ENCODE peak calls at places on chromosomes 16 and 17, in ten cellular contexts. G is H1, I is colonic mucosa, X is mucosa of descending colon, B is A549, L is thoracic aorta, M is stomach, S is esophagus muscularis mucosa, Z is spleen, O is K562. K is an unnamed sample.
A peak's percentile ranks its signal among the peaks of the same experiment; 100 is the strongest.

GRCh38 chr17:16652847-16653366 is 743 bp downstream of the ZNF624 start:
- DNase-seq in S (no peak), G (no peak), L (no peak), B (no peak), Z (no peak), X (no peak), O (peak; percentile 10), I (no peak), M (no peak), K (no peak)

GRCh38 chr17:42521036-42521435 is 15.0 kb upstream of the NAGLU start:
- DNase-seq in M (no peak), S (no peak), Z (peak; percentile 18), B (no peak), X (no peak), O (no peak), L (no peak), I (no peak), G (no peak), K (no peak)

GRCh38 chr17:75352079-75352569 is 53.4 kb downstream of the GRB2 start:
- DNase-seq in G (peak; percentile 57), Z (no peak), B (no peak), S (no peak), O (peak; percentile 74), M (peak; percentile 52), I (no peak), L (no peak), X (no peak), K (peak; percentile 37)

GRCh38 chr17:60170835-60171752 is 21.3 kb downstream of the CA4 start:
- DNase-seq in G (no peak), M (peak; percentile 63), B (no peak), X (no peak), O (no peak), I (no peak), Z (no peak), S (no peak), L (no peak), K (no peak)

GRCh38 chr17:58960068-58960467 is 146.6 kb downstream of the TRIM37 start:
- DNase-seq in B (peak; percentile 16), I (peak; percentile 17), G (no peak), M (no peak), S (no peak), X (no peak), L (no peak), O (peak; percentile 36), Z (no peak), K (no peak)

GRCh38 chr16:84625556-84625955 is 7.7 kb upstream of the COTL1 start:
- DNase-seq in B (no peak), L (no peak), M (no peak), G (no peak), S (no peak), Z (no peak), O (no peak), I (no peak), X (no peak), K (no peak)

GRCh38 chr17:48626470-48627241 is 498 bp upstream of the HOXB9 start:
- DNase-seq in I (peak; percentile 77), O (peak; percentile 99), B (peak; percentile 86), X (peak; percentile 82), Z (no peak), L (no peak), M (no peak), S (no peak), G (no peak), K (no peak)

GRCh38 chr17:44220211-44221071 is 966 bp upstream of the UBTF start:
- DNase-seq in G (peak; percentile 72), S (no peak), M (peak; percentile 52), X (peak; percentile 74), L (no peak), B (no peak), I (peak; percentile 54), O (peak; percentile 56), Z (peak; percentile 92), K (peak; percentile 51)

GRCh38 chr17:48871551-48872351 is 20.8 kb upstream of the ATP5MC1 start:
- DNase-seq in L (no peak), O (peak; percentile 58), X (peak; percentile 76), G (no peak), I (peak; percentile 91), Z (no peak), M (peak; percentile 79), S (no peak), B (peak; percentile 85), K (no peak)

GRCh38 chr16:66070140-66070887 is 296.2 kb upstream of the CDH5 start:
- DNase-seq in B (no peak), X (peak; percentile 50), S (peak; percentile 93), Z (no peak), I (peak; percentile 55), G (no peak), L (no peak), O (no peak), M (peak; percentile 41), K (no peak)

GRCh38 chr17:7384489-7385081 is 3.7 kb downstream of the TNK1 start:
- DNase-seq in B (no peak), L (no peak), O (no peak), S (peak; percentile 64), G (no peak), X (no peak), Z (no peak), I (no peak), M (no peak), K (no peak)

GRCh38 chr17:7383742-7384488 is 3.0 kb downstream of the TNK1 start:
- DNase-seq in S (peak; percentile 89), I (no peak), Z (peak; percentile 93), G (peak; percentile 92), L (no peak), O (no peak), X (peak; percentile 76), B (no peak), M (peak; percentile 34), K (peak; percentile 62)

GRCh38 chr17:7380855-7381683 is at the start of gene TNK1:
- DNase-seq in O (peak; percentile 62), I (peak; percentile 90), M (peak; percentile 89), Z (peak; percentile 77), S (no peak), L (no peak), G (peak; percentile 82), B (no peak), X (peak; percentile 87), K (no peak)

GRCh38 chr17:7383371-7383741 is 2.5 kb downstream of the TNK1 start:
- DNase-seq in M (no peak), Z (no peak), B (no peak), G (no peak), I (no peak), X (no peak), L (no peak), S (no peak), O (no peak), K (no peak)

DNA sequence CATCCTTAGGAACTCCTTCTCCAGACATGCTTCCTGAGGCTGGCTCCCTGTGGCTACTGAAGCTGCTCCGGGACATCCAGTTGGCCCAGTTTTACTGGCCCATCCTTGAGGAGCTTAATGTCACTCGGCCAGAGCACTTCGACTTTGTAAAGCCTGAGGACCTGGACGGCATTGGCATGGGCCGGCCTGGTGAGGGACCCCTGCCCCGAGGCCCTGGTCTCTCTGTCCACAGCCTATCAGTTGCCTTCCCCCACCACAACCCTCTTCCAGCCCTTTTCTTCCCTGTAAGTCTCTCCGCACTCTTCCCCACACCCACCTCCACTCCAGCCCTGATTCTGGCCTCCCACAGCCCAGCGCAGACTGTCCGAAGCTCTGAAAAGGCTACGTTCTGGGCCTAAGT is 2.0 kb downstream of the TNK1 start:
- DNase-seq in G (no peak), O (no peak), X (no peak), M (no peak), Z (no peak), S (peak; percentile 64), B (no peak), I (no peak), L (no peak), K (no peak)
- H3K9me3 ChIP-seq in G (no peaks in the 10 kb centered on the region), O (peaks cover 2% of the 10 kb centered on the region), X (no peaks in the 10 kb centered on the region), M (no peaks in the 10 kb centered on the region), Z (no peaks in the 10 kb centered on the region), S (no peaks in the 10 kb centered on the region), B (peaks cover 20% of the 10 kb centered on the region), I (no peaks in the 10 kb centered on the region), L (no peaks in the 10 kb centered on the region), K (no peaks in the 10 kb centered on the region)

DNA sequence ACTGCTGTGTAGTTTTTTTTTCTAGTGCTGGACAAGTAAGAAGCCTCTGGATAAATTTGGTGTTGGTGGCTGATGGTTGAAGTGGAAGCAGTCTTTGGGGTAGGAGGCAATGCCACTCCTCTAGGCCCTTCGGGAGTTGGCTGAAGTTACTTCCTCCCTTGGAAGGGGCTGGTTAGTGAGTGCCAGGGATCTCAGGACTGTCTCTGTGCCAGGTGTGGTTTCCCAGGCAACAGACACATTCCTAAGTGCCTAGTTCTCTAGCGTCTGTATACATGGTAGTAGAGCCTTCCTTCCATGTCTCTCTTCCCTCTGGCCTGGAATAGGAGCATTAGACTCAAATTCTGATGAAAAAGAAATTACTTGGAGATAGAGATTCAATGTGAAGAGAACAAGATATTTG is 15.3 kb downstream of the TMEM98 start:
- DNase-seq in B (no peak), M (peak; percentile 34), O (no peak), G (no peak), I (no peak), Z (no peak), L (no peak), S (no peak), X (no peak), K (no peak)
- H3K4me3 ChIP-seq in B (no peak overlapping the region), M (no peak overlapping the region), O (no peak overlapping the region), G (no peak overlapping the region), I (no peak overlapping the region), Z (no peak overlapping the region), L (no peak overlapping the region), S (no peak overlapping the region), X (no peak overlapping the region), K (no peak overlapping the region)

DNA sequence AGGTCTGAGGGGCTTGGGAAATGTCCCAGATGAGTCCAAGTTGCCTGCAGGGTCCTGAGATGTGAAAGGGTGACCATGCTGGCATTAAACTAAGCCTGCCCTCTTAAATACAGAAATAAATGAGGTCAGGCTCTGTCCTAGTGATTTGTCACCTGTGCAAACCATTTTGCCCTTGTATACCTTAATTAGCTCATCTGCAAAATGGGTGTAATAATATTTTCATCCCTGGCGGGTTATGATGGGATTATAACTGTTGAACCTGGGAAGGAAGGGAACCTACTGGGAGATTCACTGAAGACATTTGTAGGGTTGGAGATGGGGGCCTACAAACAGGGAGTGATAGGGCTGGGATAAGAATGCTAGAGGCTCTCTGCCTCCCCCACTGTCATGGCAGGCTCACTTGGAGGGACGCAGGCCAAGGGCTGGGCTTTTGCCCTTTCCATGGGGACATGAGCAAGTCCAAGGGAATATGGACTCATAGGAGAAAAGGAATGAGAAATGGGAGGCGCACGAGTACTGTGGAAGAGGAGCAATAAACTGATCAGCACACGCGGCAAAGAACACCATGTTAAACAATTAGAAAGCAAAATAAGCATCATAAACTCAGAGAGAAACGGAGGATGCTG is 4.4 kb downstream of the NKD1 start:
- DNase-seq in X (no peak), S (no peak), B (no peak), L (no peak), M (no peak), I (no peak), O (no peak), Z (peak; percentile 43), G (no peak), K (no peak)
- TF ChIP-seq CTCF in X (no peak), S (no peak), B (no peak), L (no peak), M (no peak), I (no peak), O (no peak), Z (no peak), G (no peak), K (no peak)

DNA sequence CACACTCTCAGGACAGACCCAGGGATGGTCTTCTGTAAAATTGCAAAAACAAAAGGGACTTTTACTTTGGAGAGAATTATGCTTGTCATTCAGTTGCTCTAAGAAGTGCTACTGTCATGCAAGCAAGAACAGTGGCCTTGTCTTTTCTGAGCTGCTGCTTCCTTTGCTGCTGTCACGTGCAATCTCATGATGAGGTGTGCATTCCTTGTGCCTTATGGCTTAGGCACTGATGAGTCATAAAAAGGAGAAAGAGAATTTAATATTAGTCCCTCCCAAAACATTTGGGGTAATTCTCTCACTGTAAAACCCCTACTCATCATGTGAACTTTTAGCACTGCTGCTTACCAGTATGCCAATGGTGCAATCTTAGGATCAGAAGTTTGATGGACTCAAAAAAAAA is 2051.3 kb downstream of the TP53TG3F start:
- DNase-seq in O (no peak), M (no peak), X (no peak), B (no peak), L (no peak), S (no peak), G (no peak), I (no peak), Z (no peak), K (no peak)
- H3K9me3 ChIP-seq in O (no peaks in the 10 kb centered on the region), M (no peaks in the 10 kb centered on the region), X (peaks cover 69% of the 10 kb centered on the region), B (no peaks in the 10 kb centered on the region), L (no peaks in the 10 kb centered on the region), S (peaks cover 6% of the 10 kb centered on the region), G (peaks cover 76% of the 10 kb centered on the region), I (no peaks in the 10 kb centered on the region), Z (peaks cover 66% of the 10 kb centered on the region), K (peaks cover 10% of the 10 kb centered on the region)

K was measured in BE2C.